ENCODE peak calls at places on chromosome 2, in five cellular contexts. L is NCI-H1092 treated with DMSO at 0.1 percent for 48 hours, P is EL, U is SW 1271, D is RWPE1. O is an unnamed sample.

GRCh38 chr2:168691221-168691620 is 111.2 kb upstream of the NOSTRIN start:
- DNase-seq in L (no peak), P (no peak), U (no peak), D (no peak), O (no peak)

GRCh38 chr2:55049794-55050132 is 488 bp downstream of the RTN4 start:
- DNase-seq in L (no peak), P (no peak), U (no peak), D (peak), O (no peak)

GRCh38 chr2:240247868-240248820 is 107.7 kb upstream of the OTOS start:
- DNase-seq in L (peak), P (no peak), U (no peak), D (no peak), O (no peak)

GRCh38 chr2:160731856-160732255 is 238.2 kb upstream of the RBMS1 start:
- DNase-seq in L (no peak), P (no peak), U (no peak), D (no peak), O (no peak)

GRCh38 chr2:197851451-197851850 is 47.1 kb downstream of the PLCL1 start:
- DNase-seq in L (no peak), P (no peak), U (no peak), D (no peak), O (no peak)

GRCh38 chr2:183219853-183220252 is 95.6 kb downstream of the NUP35 start:
- DNase-seq in L (no peak), P (no peak), U (no peak), D (no peak), O (no peak)

GRCh38 chr2:191386938-191387536 is 141.8 kb downstream of the MYO1B start:
- DNase-seq in L (no peak), P (peak), U (peak), D (peak), O (no peak)

GRCh38 chr2:108257757-108258331 is 18.1 kb downstream of the SULT1C3 start:
- DNase-seq in L (no peak), P (peak), U (no peak), D (no peak), O (no peak)

GRCh38 chr2:42256502-42256901 is 87.3 kb downstream of the EML4 start:
- DNase-seq in L (no peak), P (no peak), U (no peak), D (no peak), O (no peak)

O was measured in COLO829.